ENCODE peak calls at places on chromosome 4, in eight cellular contexts. A is HCT116, K is uterus, Z is gastrocnemius medialis, H is K562, U is A549, P is suprapubic skin, G is adrenal gland. Q is an unnamed sample.

GRCh38 chr4:25970691-25971427 is 56.8 kb downstream of the SMIM20 start:
- DNase-seq in K (no peak), A (no peak), Z (no peak), P (peak; percentile 35), U (no peak), H (no peak), G (no peak), Q (no peak)

GRCh38 chr4:73193155-73193554 is 65.4 kb downstream of the ANKRD17 start:
- DNase-seq in P (no peak), U (no peak), Z (no peak), G (no peak), A (no peak), K (no peak), H (no peak), Q (no peak)

GRCh38 chr4:2927016-2927695 is 36.0 kb downstream of the NOP14 start:
- DNase-seq in K (peak; percentile 12), P (peak; percentile 76), G (peak; percentile 11), U (no peak), H (no peak), Z (peak; percentile 9), A (no peak), Q (no peak)

GRCh38 chr4:115596265-115597001 is 483.0 kb upstream of the NDST4 start:
- DNase-seq in K (no peak), A (no peak), U (no peak), P (no peak), H (no peak), G (no peak), Z (no peak), Q (no peak)

GRCh38 chr4:165874799-165875371 is 1.8 kb downstream of the TLL1 start:
- DNase-seq in K (no peak), U (peak; percentile 5), H (no peak), P (no peak), Z (no peak), A (no peak), G (peak; percentile 16), Q (no peak)

GRCh38 chr4:14225683-14226207 is 598.2 kb upstream of the BOD1L1 start:
- DNase-seq in P (no peak), U (peak; percentile 6), H (no peak), Z (no peak), K (no peak), G (no peak), A (no peak), Q (no peak)

GRCh38 chr4:37988670-37989069 is 28.5 kb downstream of the PTTG2 start:
- DNase-seq in Z (no peak), P (no peak), A (no peak), K (no peak), U (no peak), G (no peak), H (no peak), Q (no peak)

GRCh38 chr4:76307670-76308014 is 1.1 kb downstream of the STBD1 start:
- DNase-seq in G (no peak), K (peak; percentile 27), P (no peak), U (no peak), H (no peak), A (no peak), Z (peak; percentile 78), Q (no peak)

GRCh38 chr4:66575024-66575696 is 904.9 kb upstream of the EPHA5 start:
- DNase-seq in A (no peak), H (no peak), P (no peak), U (peak; percentile 95), K (peak; percentile 15), G (peak; percentile 96), Z (no peak), Q (no peak)

GRCh38 chr4:121796283-121796682 is 4.8 kb upstream of the EXOSC9 start:
- DNase-seq in P (no peak), A (no peak), Z (no peak), H (no peak), U (no peak), G (no peak), K (no peak), Q (no peak)
- TF ChIP-seq POLR2A in P (no peak), A (no peak), Z (no peak), H (no peak), U (no peak), G (no peak), K (no peak), Q (no peak)

GRCh38 chr4:107826427-107826980 is 1.8 kb downstream of the SGMS2 start:
- DNase-seq in H (no peak), A (no peak), Z (no peak), K (no peak), P (no peak), U (no peak), G (no peak), Q (no peak)
- TF ChIP-seq POLR2A in H (no peak), A (no peak), Z (no peak), K (no peak), P (no peak), U (no peak), G (no peak), Q (no peak)

DNA sequence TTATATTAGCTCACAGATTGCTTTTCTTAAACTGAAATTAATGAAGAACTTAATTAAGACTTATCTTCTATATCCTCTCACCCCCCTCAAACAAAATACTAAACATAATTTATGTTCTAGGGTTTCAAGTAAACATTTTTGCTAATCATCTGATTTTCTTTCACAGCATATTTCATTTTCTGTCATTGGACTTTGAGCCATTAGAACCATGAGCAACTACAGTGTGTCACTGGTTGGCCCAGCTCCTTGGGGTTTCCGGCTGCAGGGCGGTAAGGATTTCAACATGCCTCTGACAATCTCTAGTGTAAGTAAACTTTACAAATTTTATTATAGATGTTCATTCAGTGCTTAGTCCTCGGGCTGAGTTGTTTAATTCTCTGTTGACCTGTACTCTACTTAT is 3.3 kb downstream of the PDLIM5 start:
- DNase-seq in K (peak; percentile 72), Z (peak; percentile 86), A (no peak), H (no peak), P (peak; percentile 86), G (peak; percentile 83), U (peak; percentile 60), Q (no peak)
- TF ChIP-seq POLR2A in K (no peak), Z (peak; percentile 15), A (no peak), H (no peak), P (no peak), G (no peak), U (no peak), Q (no peak)

GRCh38 chr4:10455133-10455532 is 2.1 kb downstream of the ZNF518B start:
- DNase-seq in H (no peak), G (no peak), K (no peak), U (no peak), Z (no peak), P (no peak), A (no peak), Q (no peak)

GRCh38 chr4:10456270-10457254 is 664 bp downstream of the ZNF518B start:
- DNase-seq in P (no peak), G (peak; percentile 55), H (peak; percentile 20), A (peak; percentile 19), U (peak; percentile 56), K (peak; percentile 26), Z (peak; percentile 20), Q (no peak)

GRCh38 chr4:10458190-10458589 is 964 bp upstream of the ZNF518B start:
- DNase-seq in A (no peak), Z (no peak), P (no peak), U (no peak), G (peak; percentile 23), K (no peak), H (peak; percentile 21), Q (no peak)

GRCh38 chr4:10459305-10459704 is 2.1 kb upstream of the ZNF518B start:
- DNase-seq in A (no peak), U (no peak), K (no peak), Z (no peak), H (no peak), P (no peak), G (no peak), Q (no peak)

GRCh38 chr4:10457255-10457801 is at the start of gene ZNF518B:
- DNase-seq in A (peak; percentile 29), K (peak; percentile 56), P (peak; percentile 80), Z (peak; percentile 28), G (peak; percentile 46), H (peak; percentile 85), U (peak; percentile 65), Q (no peak)
- TF ChIP-seq POLR2A in A (peak; percentile 41), K (peak; percentile 48), P (no peak), Z (peak; percentile 53), G (no peak), H (peak; percentile 53), U (peak; percentile 23), Q (peak; percentile 34)

GRCh38 chr4:88284378-88285234 is at the start of gene PPM1K:
- DNase-seq in Z (peak; percentile 99), G (peak; percentile 100), H (peak; percentile 98), U (peak; percentile 95), K (peak; percentile 100), A (peak; percentile 94), P (peak; percentile 100), Q (peak; percentile 100)
- TF ChIP-seq POLR2A in Z (peak; percentile 74), G (peak; percentile 96), H (peak; percentile 73), U (peak; percentile 26), K (peak; percentile 86), A (no peak), P (peak; percentile 52), Q (peak; percentile 27)

DNA sequence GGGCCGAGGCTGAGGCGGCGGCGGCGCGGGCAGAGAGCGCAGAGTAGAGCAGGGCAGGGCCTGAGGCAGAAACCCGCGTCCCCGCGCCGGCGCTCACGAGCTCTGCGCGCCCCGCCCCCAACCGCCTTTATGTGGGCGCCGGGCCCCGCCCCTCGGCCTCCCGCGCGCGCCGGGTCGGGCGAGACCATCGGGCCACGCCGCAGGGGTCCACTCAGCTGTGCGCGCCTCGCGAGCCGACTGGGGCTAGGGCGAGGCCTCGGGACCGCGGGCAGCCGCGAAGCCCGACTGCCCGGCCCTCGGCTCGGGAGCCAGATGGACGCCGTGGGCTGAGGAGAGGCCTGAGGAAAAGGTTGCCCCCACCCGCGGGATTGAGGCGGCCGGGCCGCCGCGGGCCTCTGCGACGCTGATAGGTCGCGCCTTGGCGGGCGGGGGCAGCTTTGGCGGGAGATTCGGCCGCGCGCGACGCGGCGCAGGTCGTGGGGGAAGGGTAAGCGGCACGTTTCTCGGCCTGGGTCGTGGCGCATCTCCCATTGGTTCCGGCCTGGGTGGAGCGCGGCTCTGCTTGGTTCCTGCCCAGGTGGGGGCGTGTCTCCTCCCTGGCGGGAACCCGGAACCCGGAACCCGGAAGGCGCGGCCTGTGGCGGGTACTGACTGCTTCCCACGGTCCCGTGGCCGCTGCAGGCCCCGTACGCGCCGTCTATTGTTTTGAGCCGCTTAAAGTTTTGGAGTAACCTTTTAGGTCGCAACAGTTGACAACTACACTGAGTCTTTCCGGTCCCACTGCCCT is at the start of gene SLBP:
- DNase-seq in G (peak; percentile 97), H (peak; percentile 90), P (peak; percentile 98), U (peak; percentile 97), Z (peak; percentile 94), K (peak; percentile 95), A (peak; percentile 93), Q (peak; percentile 98)
- TF ChIP-seq POLR2A in G (peak; percentile 90), H (peak; percentile 87), P (peak; percentile 62), U (peak; percentile 87), Z (peak; percentile 95), K (peak; percentile 92), A (peak; percentile 79), Q (peak; percentile 56)